ENCODE peak calls at places on chromosomes 1 and 21, in seven cellular contexts. One of them, this sample, is unnamed.

GRCh38 chr1:168180148-168180524 is 1.4 kb downstream of the TIPRL start:
- DNase-seq in BJ: no peak
- DNase-seq in H7: no peak
- DNase-seq in prostate gland: no peak
- DNase-seq in Caco-2: no peak
- DNase-seq in sigmoid colon: no peak
- DNase-seq in GM23248: no peak
- DNase-seq in this sample: no peak

GRCh38 chr1:1442069-1442770 is 6.7 kb downstream of the VWA1 start:
- DNase-seq in BJ: no peak
- DNase-seq in H7: peak; percentile 47
- DNase-seq in prostate gland: peak; percentile 4
- DNase-seq in Caco-2: no peak
- DNase-seq in sigmoid colon: no peak
- DNase-seq in GM23248: no peak
- DNase-seq in this sample: no peak

GRCh38 chr1:247417786-247418185 is 1.8 kb downstream of the NLRP3 start:
- DNase-seq in BJ: no peak
- DNase-seq in H7: no peak
- DNase-seq in prostate gland: no peak
- DNase-seq in Caco-2: no peak
- DNase-seq in sigmoid colon: no peak
- DNase-seq in GM23248: no peak
- DNase-seq in this sample: no peak

GRCh38 chr1:27650527-27651175 is 15.7 kb upstream of the FGR start:
- DNase-seq in BJ: peak; percentile 41
- DNase-seq in H7: peak; percentile 46
- DNase-seq in prostate gland: no peak
- DNase-seq in Caco-2: no peak
- DNase-seq in sigmoid colon: no peak
- DNase-seq in GM23248: peak; percentile 69
- DNase-seq in this sample: no peak

GRCh38 chr1:42730988-42731387 is 9.0 kb downstream of the CLDN19 start:
- DNase-seq in BJ: no peak
- DNase-seq in H7: peak; percentile 45
- DNase-seq in prostate gland: no peak
- DNase-seq in Caco-2: peak; percentile 55
- DNase-seq in sigmoid colon: no peak
- DNase-seq in GM23248: peak; percentile 24
- DNase-seq in this sample: no peak

GRCh38 chr1:66682106-66682505 is 70.2 kb upstream of the DYNLT5 start:
- DNase-seq in BJ: no peak
- DNase-seq in H7: no peak
- DNase-seq in prostate gland: no peak
- DNase-seq in Caco-2: no peak
- DNase-seq in sigmoid colon: no peak
- DNase-seq in GM23248: no peak
- DNase-seq in this sample: no peak

GRCh38 chr1:156676820-156677615 is at the start of gene NES:
- DNase-seq in BJ: no peak
- DNase-seq in H7: peak; percentile 93
- DNase-seq in prostate gland: no peak
- DNase-seq in Caco-2: peak; percentile 83
- DNase-seq in sigmoid colon: peak; percentile 89
- DNase-seq in GM23248: peak; percentile 67
- DNase-seq in this sample: no peak

GRCh38 chr21:45259206-45259795 is 28.4 kb downstream of the POFUT2 start:
- DNase-seq in BJ: no peak
- DNase-seq in H7: peak; percentile 23
- DNase-seq in prostate gland: no peak
- DNase-seq in Caco-2: no peak
- DNase-seq in sigmoid colon: no peak
- DNase-seq in GM23248: no peak
- DNase-seq in this sample: peak; percentile 14

GRCh38 chr1:35577071-35577998 is 4.2 kb downstream of the TFAP2E start:
- DNase-seq in BJ: no peak
- DNase-seq in H7: peak; percentile 84
- DNase-seq in prostate gland: no peak
- DNase-seq in Caco-2: no peak
- DNase-seq in sigmoid colon: no peak
- DNase-seq in GM23248: peak; percentile 44
- DNase-seq in this sample: no peak

GRCh38 chr21:26377111-26377694 is 195.9 kb downstream of the CYYR1 start:
- DNase-seq in BJ: no peak
- DNase-seq in H7: no peak
- DNase-seq in prostate gland: no peak
- DNase-seq in Caco-2: no peak
- DNase-seq in sigmoid colon: no peak
- DNase-seq in GM23248: peak; percentile 2
- DNase-seq in this sample: no peak

GRCh38 chr1:66996018-66996682 is 57.8 kb downstream of the SLC35D1 start:
- DNase-seq in BJ: no peak
- DNase-seq in H7: peak; percentile 20
- DNase-seq in prostate gland: peak; percentile 53
- DNase-seq in Caco-2: peak; percentile 42
- DNase-seq in sigmoid colon: peak; percentile 70
- DNase-seq in GM23248: peak; percentile 85
- DNase-seq in this sample: no peak

GRCh38 chr1:183881387-183882084 is 76.6 kb downstream of the RGL1 start:
- DNase-seq in BJ: peak; percentile 11
- DNase-seq in H7: peak; percentile 33
- DNase-seq in prostate gland: peak; percentile 74
- DNase-seq in Caco-2: peak; percentile 73
- DNase-seq in sigmoid colon: no peak
- DNase-seq in GM23248: peak; percentile 68
- DNase-seq in this sample: peak; percentile 75

GRCh38 chr1:38872401-38873026 is 634 bp downstream of the MYCBP start:
- DNase-seq in BJ: no peak
- DNase-seq in H7: no peak
- DNase-seq in prostate gland: no peak
- DNase-seq in Caco-2: peak; percentile 8
- DNase-seq in sigmoid colon: no peak
- DNase-seq in GM23248: peak; percentile 70
- DNase-seq in this sample: no peak

GRCh38 chr1:203328714-203329122 is 22.2 kb downstream of the FMOD start:
- DNase-seq in BJ: no peak
- DNase-seq in H7: peak; percentile 64
- DNase-seq in prostate gland: no peak
- DNase-seq in Caco-2: peak; percentile 45
- DNase-seq in sigmoid colon: no peak
- DNase-seq in GM23248: no peak
- DNase-seq in this sample: no peak

GRCh38 chr1:19704247-19705113 is 39.8 kb downstream of the HTR6 start:
- DNase-seq in BJ: peak; percentile 4
- DNase-seq in H7: peak; percentile 85
- DNase-seq in prostate gland: peak; percentile 71
- DNase-seq in Caco-2: peak; percentile 79
- DNase-seq in sigmoid colon: peak; percentile 80
- DNase-seq in GM23248: peak; percentile 84
- DNase-seq in this sample: no peak
- H3K4me3 ChIP-seq in BJ: no peak overlapping the region
- H3K4me3 ChIP-seq in H7: peak overlapping the region; percentile 18
- H3K4me3 ChIP-seq in prostate gland: no peak overlapping the region
- H3K4me3 ChIP-seq in Caco-2: no peak overlapping the region
- H3K4me3 ChIP-seq in sigmoid colon: no peak overlapping the region
- H3K4me3 ChIP-seq in GM23248: no peak overlapping the region
- H3K4me3 ChIP-seq in this sample: no peak overlapping the region

DNA sequence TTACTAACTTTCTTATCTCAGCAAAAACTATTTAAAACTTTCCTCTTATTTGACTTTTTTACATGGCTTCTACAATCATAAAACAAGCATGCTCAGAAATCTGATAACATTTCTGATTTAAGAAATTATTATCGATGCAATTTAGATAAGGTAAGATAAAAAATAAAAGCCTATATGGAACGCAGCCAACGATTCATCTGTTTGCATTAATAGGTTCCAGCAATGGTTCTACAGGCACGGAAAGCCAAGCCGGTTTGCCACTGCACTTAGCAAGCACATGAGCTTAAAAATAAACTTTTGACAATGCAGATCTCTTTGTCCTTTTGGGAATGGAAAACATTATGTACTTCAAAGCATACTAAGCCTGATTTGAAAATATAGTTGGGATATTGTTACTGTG is 77.5 kb upstream of the KCNK2 start:
- DNase-seq in BJ: peak; percentile 29
- DNase-seq in H7: no peak
- DNase-seq in prostate gland: no peak
- DNase-seq in Caco-2: no peak
- DNase-seq in sigmoid colon: no peak
- DNase-seq in GM23248: peak; percentile 68
- DNase-seq in this sample: no peak
- H3K4me3 ChIP-seq in BJ: peak overlapping the region; percentile 32
- H3K4me3 ChIP-seq in H7: no peak overlapping the region
- H3K4me3 ChIP-seq in prostate gland: no peak overlapping the region
- H3K4me3 ChIP-seq in Caco-2: no peak overlapping the region
- H3K4me3 ChIP-seq in sigmoid colon: no peak overlapping the region
- H3K4me3 ChIP-seq in GM23248: peak overlapping the region; percentile 83
- H3K4me3 ChIP-seq in this sample: no peak overlapping the region

DNA sequence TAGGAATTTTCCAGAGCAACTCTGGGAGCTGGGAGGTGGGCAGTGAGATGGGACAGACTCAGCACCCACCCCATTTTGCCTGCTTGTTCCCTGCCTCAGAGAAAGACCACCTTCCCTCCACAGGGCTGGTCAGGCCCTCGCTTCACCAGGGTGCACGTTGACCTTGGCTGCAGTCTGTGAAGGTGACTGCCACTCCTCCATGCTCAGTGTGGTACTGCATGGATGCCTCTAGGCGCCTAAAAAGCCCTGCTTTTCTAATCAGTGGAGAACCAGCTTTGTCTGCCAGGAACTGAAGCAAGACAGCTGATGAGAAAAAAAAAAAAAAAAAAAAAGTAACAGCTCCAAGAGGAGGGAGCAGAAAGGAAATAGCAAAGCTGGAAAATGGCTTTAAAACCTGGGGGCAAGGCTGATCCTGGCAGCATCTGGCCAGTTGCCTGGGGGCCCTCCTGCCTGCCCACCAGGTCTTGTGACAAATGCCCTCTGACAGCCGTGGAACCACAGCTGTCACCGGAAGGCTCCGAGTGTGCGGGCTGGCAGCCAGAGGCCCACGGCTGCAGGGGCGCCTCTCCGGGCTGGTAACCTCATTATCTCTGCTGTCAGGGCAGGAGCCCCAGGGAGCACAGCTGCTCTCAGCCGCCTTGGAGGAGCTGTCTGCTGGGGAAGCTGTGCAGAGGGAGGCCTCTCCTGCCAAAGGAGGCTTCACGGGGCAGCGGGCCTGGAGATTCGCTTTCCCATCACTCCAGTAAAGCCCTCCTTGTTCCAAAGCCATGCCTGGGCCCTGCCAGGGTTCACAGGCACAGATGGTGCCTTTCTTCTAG is 13.7 kb downstream of the KIAA1614 start:
- DNase-seq in BJ: no peak
- DNase-seq in H7: no peak
- DNase-seq in prostate gland: no peak
- DNase-seq in Caco-2: no peak
- DNase-seq in sigmoid colon: peak; percentile 84
- DNase-seq in GM23248: peak; percentile 48
- DNase-seq in this sample: no peak
- H3K4me3 ChIP-seq in BJ: no peak overlapping the region
- H3K4me3 ChIP-seq in H7: no peak overlapping the region
- H3K4me3 ChIP-seq in prostate gland: no peak overlapping the region
- H3K4me3 ChIP-seq in Caco-2: no peak overlapping the region
- H3K4me3 ChIP-seq in sigmoid colon: peak overlapping the region; percentile 5
- H3K4me3 ChIP-seq in GM23248: no peak overlapping the region
- H3K4me3 ChIP-seq in this sample: no peak overlapping the region

DNA sequence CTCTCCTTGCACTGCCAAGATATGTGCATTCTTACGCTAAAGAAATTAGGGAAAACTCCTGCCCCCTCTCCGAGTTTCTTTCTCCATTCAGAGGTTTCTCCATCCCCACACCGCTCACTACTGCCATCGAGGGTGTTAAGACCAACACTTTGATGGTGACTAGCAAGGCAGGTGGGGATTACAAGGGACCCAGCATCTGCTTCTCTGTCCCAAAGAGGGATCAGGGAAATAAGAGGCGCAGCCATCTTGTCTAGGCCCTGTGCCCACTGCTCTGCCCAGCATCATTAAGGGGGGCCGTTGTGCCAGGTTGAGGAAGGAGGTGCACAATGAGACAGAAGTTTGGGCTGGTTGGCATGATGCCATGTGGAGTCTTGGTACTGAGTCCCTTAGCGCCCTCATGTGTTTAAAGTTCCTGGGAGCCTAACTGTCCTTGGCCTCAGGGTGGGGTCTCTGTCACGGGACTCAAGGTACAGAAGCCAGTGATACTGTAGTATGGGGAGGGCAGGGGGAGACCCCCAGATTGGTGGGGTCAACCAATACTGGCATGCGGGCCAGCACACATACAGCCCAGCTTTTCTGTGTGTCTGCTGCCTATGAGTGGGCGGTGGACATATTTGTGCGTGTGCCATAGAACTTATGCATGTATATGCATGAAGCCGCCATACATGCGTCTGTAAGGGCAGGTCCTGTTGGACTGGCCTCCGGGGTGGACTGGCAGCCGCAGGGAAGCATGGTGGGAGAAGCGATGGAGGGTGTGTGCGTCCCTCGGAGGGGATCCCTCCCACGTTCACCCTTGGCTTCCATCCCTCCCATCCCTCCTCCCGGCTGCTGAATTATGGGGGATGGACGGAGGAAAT is 5.5 kb downstream of the EFNA3 start:
- DNase-seq in BJ: no peak
- DNase-seq in H7: peak; percentile 41
- DNase-seq in prostate gland: peak; percentile 60
- DNase-seq in Caco-2: no peak
- DNase-seq in sigmoid colon: no peak
- DNase-seq in GM23248: peak; percentile 61
- DNase-seq in this sample: no peak
- H3K4me3 ChIP-seq in BJ: peak overlapping the region; percentile 80
- H3K4me3 ChIP-seq in H7: peak overlapping the region; percentile 10
- H3K4me3 ChIP-seq in prostate gland: peak overlapping the region; percentile 53
- H3K4me3 ChIP-seq in Caco-2: peak overlapping the region; percentile 64
- H3K4me3 ChIP-seq in sigmoid colon: peak overlapping the region; percentile 71
- H3K4me3 ChIP-seq in GM23248: peak overlapping the region; percentile 84
- H3K4me3 ChIP-seq in this sample: peak overlapping the region; percentile 56

GRCh38 chr1:111625263-111625662 is 5.7 kb downstream of the RAP1A start:
- DNase-seq in BJ: no peak
- DNase-seq in H7: no peak
- DNase-seq in prostate gland: no peak
- DNase-seq in Caco-2: no peak
- DNase-seq in sigmoid colon: no peak
- DNase-seq in GM23248: peak; percentile 26
- DNase-seq in this sample: no peak
- H3K4me3 ChIP-seq in BJ: no peak overlapping the region
- H3K4me3 ChIP-seq in H7: no peak overlapping the region
- H3K4me3 ChIP-seq in prostate gland: no peak overlapping the region
- H3K4me3 ChIP-seq in Caco-2: no peak overlapping the region
- H3K4me3 ChIP-seq in sigmoid colon: no peak overlapping the region
- H3K4me3 ChIP-seq in GM23248: no peak overlapping the region
- H3K4me3 ChIP-seq in this sample: no peak overlapping the region